ENCODE peak calls at places on chromosomes 16 and 17, in ten cellular contexts. P, F, K, D, W, C, G, B, R and S are unnamed samples.

GRCh38 chr17:71689782-71690181 is 431.0 kb upstream of the SOX9 start:
- DNase-seq in F (no peak), K (no peak), W (no peak), R (no peak), D (no peak), P (no peak), G (no peak), C (no peak), B (no peak), S (no peak)

GRCh38 chr17:2405247-2405926 is 4.5 kb upstream of the MNT start:
- DNase-seq in C (no peak), K (no peak), B (peak; percentile 89), F (no peak), G (peak; percentile 94), W (peak; percentile 88), P (peak; percentile 1), R (no peak), D (no peak), S (no peak)

GRCh38 chr17:3768786-3769185 is 32.2 kb downstream of the ITGAE start:
- DNase-seq in R (no peak), B (no peak), D (no peak), F (no peak), K (no peak), P (no peak), G (no peak), C (no peak), W (no peak), S (no peak)

GRCh38 chr17:6796017-6796886 is 20.2 kb downstream of the FBXO39 start:
- DNase-seq in R (no peak), P (no peak), G (peak; percentile 17), W (no peak), K (no peak), B (no peak), F (no peak), C (no peak), D (no peak), S (no peak)

GRCh38 chr16:4391635-4392381 is 20.2 kb downstream of the VASN start:
- DNase-seq in P (peak; percentile 67), F (no peak), G (no peak), W (no peak), B (no peak), K (no peak), C (no peak), D (no peak), R (peak; percentile 88), S (no peak)

GRCh38 chr17:72334205-72334604 is 213.4 kb downstream of the SOX9 start:
- DNase-seq in C (no peak), D (no peak), P (no peak), B (peak; percentile 34), R (no peak), K (no peak), G (peak; percentile 77), F (no peak), W (no peak), S (no peak)

GRCh38 chr17:27323538-27324212 is 29.8 kb downstream of the WSB1 start:
- DNase-seq in P (no peak), G (peak; percentile 62), D (no peak), K (no peak), C (peak; percentile 93), R (no peak), F (peak; percentile 89), B (peak; percentile 94), W (peak; percentile 96), S (no peak)

GRCh38 chr17:69539781-69540319 is 125.4 kb downstream of the MAP2K6 start:
- DNase-seq in W (no peak), P (no peak), B (peak; percentile 53), K (no peak), R (no peak), F (no peak), G (peak; percentile 57), C (no peak), D (no peak), S (no peak)

GRCh38 chr16:73831197-73831596 is 465.4 kb upstream of the PSMD7 start:
- DNase-seq in D (no peak), P (no peak), C (no peak), W (no peak), F (no peak), B (no peak), K (no peak), G (no peak), R (peak; percentile 87), S (no peak)

GRCh38 chr16:66515543-66516171 is 34.3 kb downstream of the TK2 start:
- DNase-seq in B (peak; percentile 88), W (peak; percentile 86), R (no peak), D (no peak), P (no peak), G (peak; percentile 91), K (no peak), F (no peak), C (no peak), S (no peak)

GRCh38 chr17:70775667-70776066 is 606.3 kb downstream of the KCNJ2 start:
- DNase-seq in K (no peak), B (no peak), R (peak; percentile 28), C (no peak), D (no peak), F (no peak), W (no peak), P (no peak), G (no peak), S (no peak)

GRCh38 chr17:50421308-50422031 is 4.5 kb upstream of the ACSF2 start:
- DNase-seq in P (no peak), C (no peak), W (no peak), R (no peak), D (no peak), F (no peak), B (peak; percentile 52), G (peak; percentile 49), K (no peak), S (no peak)

GRCh38 chr16:85384831-85385462 is 228.2 kb upstream of the GSE1 start:
- DNase-seq in F (peak; percentile 72), C (no peak), K (no peak), G (no peak), R (no peak), B (no peak), P (no peak), W (no peak), D (no peak), S (no peak)

GRCh38 chr17:13593021-13593751 is 8.5 kb downstream of the HS3ST3A1 start:
- DNase-seq in R (no peak), G (no peak), C (no peak), D (no peak), F (no peak), K (no peak), B (no peak), P (no peak), W (no peak), S (no peak)

GRCh38 chr17:13592427-13592826 is 9.3 kb downstream of the HS3ST3A1 start:
- DNase-seq in B (peak; percentile 57), P (no peak), R (no peak), K (no peak), W (no peak), D (no peak), F (no peak), C (no peak), G (no peak), S (no peak)

GRCh38 chr17:13594762-13595697 is 6.7 kb downstream of the HS3ST3A1 start:
- DNase-seq in C (no peak), D (peak; percentile 52), P (peak; percentile 90), R (peak; percentile 70), W (peak; percentile 91), G (peak; percentile 85), B (peak; percentile 90), F (peak; percentile 73), K (peak; percentile 85), S (peak; percentile 33)

GRCh38 chr17:13593757-13594156 is 8.0 kb downstream of the HS3ST3A1 start:
- DNase-seq in B (no peak), G (peak; percentile 73), R (no peak), P (no peak), D (no peak), C (no peak), F (no peak), W (no peak), K (no peak), S (no peak)

GRCh38 chr17:13594310-13594709 is 7.4 kb downstream of the HS3ST3A1 start:
- DNase-seq in P (no peak), R (peak; percentile 47), K (no peak), C (no peak), B (no peak), G (peak; percentile 73), F (no peak), W (no peak), D (no peak), S (no peak)
- H3K4me3 ChIP-seq in P (no peak overlapping the region), R (no peak overlapping the region), K (no peak overlapping the region), C (no peak overlapping the region), B (no peak overlapping the region), G (peak overlapping the region; percentile 22), F (no peak overlapping the region), W (no peak overlapping the region), D (no peak overlapping the region), S (no peak overlapping the region)

DNA sequence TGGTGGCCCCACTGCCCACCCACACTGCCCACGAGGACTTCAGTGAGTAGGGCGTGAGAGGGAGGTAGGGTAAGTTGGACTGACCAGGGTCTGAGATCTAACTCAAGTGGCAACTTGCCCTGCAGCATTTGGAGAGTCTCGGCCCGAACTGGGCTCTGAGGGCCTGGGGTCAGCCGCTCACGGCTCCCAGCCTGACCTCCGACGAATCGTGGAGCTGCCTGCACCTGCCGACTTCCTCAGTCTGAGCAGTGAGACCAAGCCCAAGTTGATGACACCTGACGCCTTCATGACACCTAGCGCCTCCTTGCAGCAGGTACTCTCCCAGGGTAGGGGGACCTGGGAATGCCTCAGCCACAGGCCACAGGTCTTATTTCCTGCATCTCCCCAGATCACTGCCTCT is 5.2 kb upstream of the NRN1L start:
- DNase-seq in W (no peak), C (no peak), G (no peak), R (no peak), F (no peak), D (no peak), K (no peak), B (no peak), P (no peak), S (no peak)
- H3K4me3 ChIP-seq in W (no peak overlapping the region), C (no peak overlapping the region), G (no peak overlapping the region), R (no peak overlapping the region), F (no peak overlapping the region), D (no peak overlapping the region), K (no peak overlapping the region), B (no peak overlapping the region), P (no peak overlapping the region), S (no peak overlapping the region)

GRCh38 chr16:9089660-9090059 is 1.8 kb upstream of the HAPSTR1 start:
- DNase-seq in P (no peak), C (no peak), G (no peak), K (no peak), F (no peak), R (no peak), W (no peak), D (no peak), B (no peak), S (no peak)
- H3K4me3 ChIP-seq in P (peak overlapping the region; percentile 57), C (peak overlapping the region; percentile 62), G (no peak overlapping the region), K (no peak overlapping the region), F (no peak overlapping the region), R (peak overlapping the region; percentile 57), W (no peak overlapping the region), D (no peak overlapping the region), B (no peak overlapping the region), S (no peak overlapping the region)

DNA sequence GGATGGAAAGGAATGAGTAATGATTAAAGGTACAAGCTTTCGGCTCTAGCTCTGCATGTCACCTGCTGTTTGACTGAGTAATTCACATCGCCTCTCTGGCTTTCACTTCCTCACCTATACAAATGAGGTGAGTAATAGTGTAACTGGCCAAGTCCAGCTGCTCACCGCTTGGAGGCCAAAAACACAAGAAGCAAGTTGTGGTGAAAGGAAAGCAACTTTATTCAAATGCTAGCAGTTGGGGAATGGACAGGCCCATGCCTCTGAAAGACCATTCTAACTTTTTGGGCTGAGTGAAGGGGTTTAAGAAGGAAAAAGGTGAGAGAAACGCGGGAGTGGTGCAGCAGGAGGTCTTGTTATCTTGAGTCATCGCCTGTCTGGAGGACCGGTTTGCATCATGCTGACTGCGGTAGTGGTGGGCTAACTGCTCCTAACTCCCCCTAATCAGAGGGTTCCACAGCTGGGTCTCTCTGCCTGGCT is 45.7 kb upstream of the CSNK2A2 start:
- DNase-seq in G (no peak), B (no peak), C (no peak), P (no peak), D (no peak), F (peak; percentile 26), W (no peak), K (no peak), R (no peak), S (no peak)
- H3K4me3 ChIP-seq in G (no peak overlapping the region), B (no peak overlapping the region), C (no peak overlapping the region), P (no peak overlapping the region), D (no peak overlapping the region), F (no peak overlapping the region), W (no peak overlapping the region), K (no peak overlapping the region), R (no peak overlapping the region), S (no peak overlapping the region)